ENCODE peak calls at places on chromosomes 5 and 9, in six cellular contexts. One of them, this sample, is unnamed.

GRCh38 chr5:399296-400281 is 43.4 kb upstream of the EXOC3 start:
- DNase-seq in A549: peak; percentile 47
- DNase-seq in HepG2: peak; percentile 61
- DNase-seq in GM12878: peak; percentile 49
- DNase-seq in IMR-90: peak; percentile 98
- DNase-seq in SK-N-SH: peak; percentile 71
- DNase-seq in this sample: peak; percentile 82

GRCh38 chr5:154375331-154376008 is 70.3 kb upstream of the SAP30L start:
- DNase-seq in A549: no peak
- DNase-seq in HepG2: no peak
- DNase-seq in GM12878: no peak
- DNase-seq in IMR-90: peak; percentile 62
- DNase-seq in SK-N-SH: no peak
- DNase-seq in this sample: no peak

GRCh38 chr5:95285406-95285761 is 490 bp upstream of the MCTP1 start:
- DNase-seq in A549: no peak
- DNase-seq in HepG2: no peak
- DNase-seq in GM12878: no peak
- DNase-seq in IMR-90: no peak
- DNase-seq in SK-N-SH: no peak
- DNase-seq in this sample: no peak

GRCh38 chr5:37198066-37198465 is 51.1 kb downstream of the CPLANE1 start:
- DNase-seq in A549: no peak
- DNase-seq in HepG2: no peak
- DNase-seq in GM12878: no peak
- DNase-seq in IMR-90: no peak
- DNase-seq in SK-N-SH: no peak
- DNase-seq in this sample: no peak

GRCh38 chr9:94867281-94867841 is 140.9 kb downstream of the AOPEP start:
- DNase-seq in A549: peak; percentile 99
- DNase-seq in HepG2: peak; percentile 89
- DNase-seq in GM12878: no peak
- DNase-seq in IMR-90: peak; percentile 91
- DNase-seq in SK-N-SH: peak; percentile 17
- DNase-seq in this sample: peak; percentile 13

GRCh38 chr9:130692365-130692764 is 1.2 kb upstream of the EXOSC2 start:
- DNase-seq in A549: peak; percentile 41
- DNase-seq in HepG2: no peak
- DNase-seq in GM12878: no peak
- DNase-seq in IMR-90: no peak
- DNase-seq in SK-N-SH: peak; percentile 38
- DNase-seq in this sample: peak; percentile 94

GRCh38 chr5:50440651-50441478 is at the start of gene EMB:
- DNase-seq in A549: peak; percentile 63
- DNase-seq in HepG2: no peak
- DNase-seq in GM12878: no peak
- DNase-seq in IMR-90: no peak
- DNase-seq in SK-N-SH: peak; percentile 77
- DNase-seq in this sample: peak; percentile 62

GRCh38 chr5:125349432-125349831 is 603.0 kb upstream of the ZNF608 start:
- DNase-seq in A549: no peak
- DNase-seq in HepG2: no peak
- DNase-seq in GM12878: no peak
- DNase-seq in IMR-90: peak; percentile 16
- DNase-seq in SK-N-SH: no peak
- DNase-seq in this sample: no peak

GRCh38 chr5:65481171-65481575 is 547 bp downstream of the ADAMTS6 start:
- DNase-seq in A549: no peak
- DNase-seq in HepG2: no peak
- DNase-seq in GM12878: no peak
- DNase-seq in IMR-90: no peak
- DNase-seq in SK-N-SH: peak; percentile 16
- DNase-seq in this sample: no peak

GRCh38 chr5:164359260-164359930 is 854.0 kb downstream of the MAT2B start:
- DNase-seq in A549: no peak
- DNase-seq in HepG2: no peak
- DNase-seq in GM12878: no peak
- DNase-seq in IMR-90: no peak
- DNase-seq in SK-N-SH: no peak
- DNase-seq in this sample: no peak

GRCh38 chr9:8235489-8235888 is 435.9 kb upstream of the DMAC1 start:
- DNase-seq in A549: no peak
- DNase-seq in HepG2: no peak
- DNase-seq in GM12878: no peak
- DNase-seq in IMR-90: no peak
- DNase-seq in SK-N-SH: no peak
- DNase-seq in this sample: no peak

GRCh38 chr9:8234286-8234819 is 434.8 kb upstream of the DMAC1 start:
- DNase-seq in A549: no peak
- DNase-seq in HepG2: no peak
- DNase-seq in GM12878: no peak
- DNase-seq in IMR-90: no peak
- DNase-seq in SK-N-SH: no peak
- DNase-seq in this sample: peak; percentile 15
- TF ChIP-seq RFX5 in A549: no peak
- TF ChIP-seq RFX5 in HepG2: no peak
- TF ChIP-seq RFX5 in GM12878: no peak
- TF ChIP-seq RFX5 in IMR-90: no peak
- TF ChIP-seq RFX5 in SK-N-SH: no peak
- TF ChIP-seq RFX5 in this sample: no peak

GRCh38 chr9:86614871-86615849 is 260.9 kb upstream of the TUT7 start:
- DNase-seq in A549: peak; percentile 12
- DNase-seq in HepG2: peak; percentile 37
- DNase-seq in GM12878: no peak
- DNase-seq in IMR-90: peak; percentile 70
- DNase-seq in SK-N-SH: peak; percentile 33
- DNase-seq in this sample: no peak
- TF ChIP-seq RFX5 in A549: no peak
- TF ChIP-seq RFX5 in HepG2: no peak
- TF ChIP-seq RFX5 in GM12878: no peak
- TF ChIP-seq RFX5 in IMR-90: no peak
- TF ChIP-seq RFX5 in SK-N-SH: no peak
- TF ChIP-seq RFX5 in this sample: no peak

DNA sequence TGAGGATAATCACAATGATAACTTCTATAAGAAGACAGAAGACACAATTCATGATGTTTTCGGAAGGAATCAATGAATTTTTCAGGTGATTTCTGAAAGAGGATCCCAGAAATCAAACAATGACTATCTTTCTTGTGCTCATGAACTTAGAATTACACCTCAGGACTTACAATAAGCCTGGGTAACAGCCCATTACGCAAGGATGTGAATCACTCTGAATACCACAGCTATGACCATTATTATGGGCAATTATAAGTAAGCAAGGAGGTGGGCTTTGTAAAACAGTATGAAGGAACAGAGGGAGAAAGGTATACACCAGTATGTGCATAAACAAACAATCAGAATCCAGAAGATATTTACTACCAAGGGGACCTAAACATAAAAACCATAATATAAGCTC is 21.5 kb upstream of the PPP2CA start:
- DNase-seq in A549: peak; percentile 74
- DNase-seq in HepG2: peak; percentile 69
- DNase-seq in GM12878: no peak
- DNase-seq in IMR-90: peak; percentile 96
- DNase-seq in SK-N-SH: no peak
- DNase-seq in this sample: no peak
- TF ChIP-seq RFX5 in A549: no peak
- TF ChIP-seq RFX5 in HepG2: no peak
- TF ChIP-seq RFX5 in GM12878: no peak
- TF ChIP-seq RFX5 in IMR-90: peak; percentile 26
- TF ChIP-seq RFX5 in SK-N-SH: no peak
- TF ChIP-seq RFX5 in this sample: no peak

GRCh38 chr9:135344915-135345500 is 134.6 kb upstream of the PPP1R26 start:
- DNase-seq in A549: no peak
- DNase-seq in HepG2: no peak
- DNase-seq in GM12878: no peak
- DNase-seq in IMR-90: no peak
- DNase-seq in SK-N-SH: no peak
- DNase-seq in this sample: no peak

GRCh38 chr9:135343136-135343535 is 136.4 kb upstream of the PPP1R26 start:
- DNase-seq in A549: no peak
- DNase-seq in HepG2: no peak
- DNase-seq in GM12878: no peak
- DNase-seq in IMR-90: no peak
- DNase-seq in SK-N-SH: no peak
- DNase-seq in this sample: no peak

GRCh38 chr9:135344523-135344901 is 135.1 kb upstream of the PPP1R26 start:
- DNase-seq in A549: no peak
- DNase-seq in HepG2: no peak
- DNase-seq in GM12878: no peak
- DNase-seq in IMR-90: no peak
- DNase-seq in SK-N-SH: no peak
- DNase-seq in this sample: no peak

GRCh38 chr9:135342206-135343130 is 137.1 kb upstream of the PPP1R26 start:
- DNase-seq in A549: no peak
- DNase-seq in HepG2: no peak
- DNase-seq in GM12878: no peak
- DNase-seq in IMR-90: no peak
- DNase-seq in SK-N-SH: no peak
- DNase-seq in this sample: no peak

GRCh38 chr9:135343733-135344522 is 135.7 kb upstream of the PPP1R26 start:
- DNase-seq in A549: peak; percentile 34
- DNase-seq in HepG2: peak; percentile 16
- DNase-seq in GM12878: no peak
- DNase-seq in IMR-90: peak; percentile 5
- DNase-seq in SK-N-SH: peak; percentile 93
- DNase-seq in this sample: peak; percentile 96
- TF ChIP-seq RFX5 in A549: no peak
- TF ChIP-seq RFX5 in HepG2: no peak
- TF ChIP-seq RFX5 in GM12878: no peak
- TF ChIP-seq RFX5 in IMR-90: no peak
- TF ChIP-seq RFX5 in SK-N-SH: no peak
- TF ChIP-seq RFX5 in this sample: no peak

DNA sequence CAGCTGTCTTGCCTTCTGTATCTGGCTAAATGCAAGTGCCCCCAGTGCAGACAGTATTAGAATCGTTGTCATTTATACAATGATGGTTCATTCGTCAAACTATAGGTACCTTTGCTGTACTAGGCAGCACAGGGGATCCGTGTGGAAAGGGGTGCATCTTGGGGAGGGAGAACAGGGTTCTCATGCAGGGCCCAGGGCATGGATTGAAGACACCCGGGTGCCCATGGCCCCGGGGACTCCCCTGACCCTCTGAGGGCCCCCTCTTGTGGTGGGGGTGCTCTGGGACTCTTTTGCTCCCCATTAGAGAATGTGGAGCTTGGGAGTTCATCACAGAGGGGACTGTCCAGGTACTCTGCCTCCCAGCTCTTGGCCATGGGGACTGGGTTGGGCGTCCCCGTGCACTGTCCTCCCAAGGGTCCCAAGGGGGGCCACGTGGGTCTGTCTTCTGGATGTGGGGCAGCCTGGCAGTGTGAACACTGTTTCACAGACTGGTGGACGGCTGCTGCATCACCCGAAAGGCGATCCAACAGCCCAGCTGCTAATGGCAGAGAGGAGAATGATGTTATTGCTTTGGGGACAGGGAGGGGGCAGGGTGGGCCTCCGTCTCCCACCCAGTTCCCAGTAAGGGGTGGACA is 36.9 kb upstream of the RXRA start:
- DNase-seq in A549: no peak
- DNase-seq in HepG2: no peak
- DNase-seq in GM12878: no peak
- DNase-seq in IMR-90: no peak
- DNase-seq in SK-N-SH: peak; percentile 24
- DNase-seq in this sample: no peak
- TF ChIP-seq RFX5 in A549: no peak
- TF ChIP-seq RFX5 in HepG2: no peak
- TF ChIP-seq RFX5 in GM12878: no peak
- TF ChIP-seq RFX5 in IMR-90: no peak
- TF ChIP-seq RFX5 in SK-N-SH: no peak
- TF ChIP-seq RFX5 in this sample: no peak